ENCODE peak calls at places on chromosomes 11 and 22, in nine cellular contexts. One of them, this sample, is unnamed.

GRCh38 chr11:84794663-84795443 is 832.3 kb downstream of the DLG2 start:
- DNase-seq in activated CD4-positive, alpha-beta T cell treated with anti-CD3 and anti-CD28 coated beads, Interleukin-2, amount 50 U/mL, for 48 hours: no peak
- DNase-seq in WTC11: no peak
- DNase-seq in IMR-90: no peak
- DNase-seq in NCI-H774: no peak
- DNase-seq in astrocyte of the hippocampus: no peak
- DNase-seq in stomach: no peak
- DNase-seq in NCI-H2029: no peak
- DNase-seq in endothelial cell: no peak
- DNase-seq in this sample: no peak

GRCh38 chr11:16986434-16987204 is 27.6 kb downstream of the PLEKHA7 start:
- DNase-seq in NCI-H774: no peak
- DNase-seq in astrocyte of the hippocampus: peak
- DNase-seq in stomach: peak
- DNase-seq in activated CD4-positive, alpha-beta T cell treated with anti-CD3 and anti-CD28 coated beads, Interleukin-2, amount 50 U/mL, for 48 hours: peak
- DNase-seq in endothelial cell: no peak
- DNase-seq in IMR-90: no peak
- DNase-seq in NCI-H2029: peak
- DNase-seq in WTC11: peak
- DNase-seq in this sample: no peak

GRCh38 chr22:29733362-29734322 is 13.8 kb downstream of the CABP7 start:
- DNase-seq in WTC11: no peak
- DNase-seq in NCI-H2029: no peak
- DNase-seq in stomach: no peak
- DNase-seq in endothelial cell: no peak
- DNase-seq in IMR-90: no peak
- DNase-seq in activated CD4-positive, alpha-beta T cell treated with anti-CD3 and anti-CD28 coated beads, Interleukin-2, amount 50 U/mL, for 48 hours: no peak
- DNase-seq in astrocyte of the hippocampus: peak
- DNase-seq in NCI-H774: peak
- DNase-seq in this sample: peak

GRCh38 chr22:24060375-24060788 is 49.3 kb downstream of the CABIN1 start:
- DNase-seq in NCI-H2029: peak
- DNase-seq in astrocyte of the hippocampus: peak
- DNase-seq in endothelial cell: no peak
- DNase-seq in NCI-H774: peak
- DNase-seq in IMR-90: peak
- DNase-seq in activated CD4-positive, alpha-beta T cell treated with anti-CD3 and anti-CD28 coated beads, Interleukin-2, amount 50 U/mL, for 48 hours: no peak
- DNase-seq in stomach: peak
- DNase-seq in WTC11: no peak
- DNase-seq in this sample: no peak

GRCh38 chr11:109960831-109961230 is 132.4 kb upstream of the ZC3H12C start:
- DNase-seq in endothelial cell: no peak
- DNase-seq in astrocyte of the hippocampus: peak
- DNase-seq in NCI-H774: no peak
- DNase-seq in IMR-90: peak
- DNase-seq in WTC11: no peak
- DNase-seq in stomach: no peak
- DNase-seq in NCI-H2029: no peak
- DNase-seq in activated CD4-positive, alpha-beta T cell treated with anti-CD3 and anti-CD28 coated beads, Interleukin-2, amount 50 U/mL, for 48 hours: no peak
- DNase-seq in this sample: peak

GRCh38 chr11:132471491-132471890 is 1060.8 kb downstream of the OPCML start:
- DNase-seq in IMR-90: no peak
- DNase-seq in NCI-H774: no peak
- DNase-seq in WTC11: no peak
- DNase-seq in NCI-H2029: no peak
- DNase-seq in astrocyte of the hippocampus: no peak
- DNase-seq in stomach: no peak
- DNase-seq in activated CD4-positive, alpha-beta T cell treated with anti-CD3 and anti-CD28 coated beads, Interleukin-2, amount 50 U/mL, for 48 hours: no peak
- DNase-seq in endothelial cell: no peak
- DNase-seq in this sample: no peak

GRCh38 chr11:125489166-125489565 is 6.9 kb downstream of the FEZ1 start:
- DNase-seq in NCI-H774: no peak
- DNase-seq in WTC11: no peak
- DNase-seq in IMR-90: no peak
- DNase-seq in stomach: no peak
- DNase-seq in astrocyte of the hippocampus: no peak
- DNase-seq in activated CD4-positive, alpha-beta T cell treated with anti-CD3 and anti-CD28 coated beads, Interleukin-2, amount 50 U/mL, for 48 hours: no peak
- DNase-seq in endothelial cell: no peak
- DNase-seq in NCI-H2029: no peak
- DNase-seq in this sample: no peak

GRCh38 chr11:74634537-74634936 is 42.2 kb downstream of the POLD3 start:
- DNase-seq in activated CD4-positive, alpha-beta T cell treated with anti-CD3 and anti-CD28 coated beads, Interleukin-2, amount 50 U/mL, for 48 hours: no peak
- DNase-seq in IMR-90: peak
- DNase-seq in WTC11: no peak
- DNase-seq in NCI-H2029: peak
- DNase-seq in astrocyte of the hippocampus: peak
- DNase-seq in stomach: no peak
- DNase-seq in endothelial cell: no peak
- DNase-seq in NCI-H774: no peak
- DNase-seq in this sample: peak

GRCh38 chr22:27406389-27406861 is 395.1 kb downstream of the MN1 start:
- DNase-seq in WTC11: no peak
- DNase-seq in NCI-H774: no peak
- DNase-seq in NCI-H2029: no peak
- DNase-seq in endothelial cell: no peak
- DNase-seq in stomach: no peak
- DNase-seq in astrocyte of the hippocampus: no peak
- DNase-seq in activated CD4-positive, alpha-beta T cell treated with anti-CD3 and anti-CD28 coated beads, Interleukin-2, amount 50 U/mL, for 48 hours: no peak
- DNase-seq in IMR-90: peak
- DNase-seq in this sample: no peak

GRCh38 chr11:15471709-15472404 is 357.1 kb downstream of the INSC start:
- DNase-seq in IMR-90: no peak
- DNase-seq in stomach: no peak
- DNase-seq in astrocyte of the hippocampus: no peak
- DNase-seq in NCI-H774: peak
- DNase-seq in WTC11: no peak
- DNase-seq in endothelial cell: no peak
- DNase-seq in activated CD4-positive, alpha-beta T cell treated with anti-CD3 and anti-CD28 coated beads, Interleukin-2, amount 50 U/mL, for 48 hours: no peak
- DNase-seq in NCI-H2029: peak
- DNase-seq in this sample: peak

GRCh38 chr11:129894281-129895125 is 875 bp downstream of the NFRKB start:
- DNase-seq in stomach: no peak
- DNase-seq in WTC11: no peak
- DNase-seq in NCI-H774: no peak
- DNase-seq in endothelial cell: no peak
- DNase-seq in IMR-90: peak
- DNase-seq in NCI-H2029: no peak
- DNase-seq in astrocyte of the hippocampus: peak
- DNase-seq in activated CD4-positive, alpha-beta T cell treated with anti-CD3 and anti-CD28 coated beads, Interleukin-2, amount 50 U/mL, for 48 hours: no peak
- DNase-seq in this sample: no peak

This sample was measured in H7.